ENCODE peak calls at places on chromosomes 12 and 14, in five cellular contexts. J is A172, L is NCI-H1417 treated with DMSO at 0.1 percent for 48 hours, Z is NCI-H748 treated with DMSO at 0.1 percent for 48 hours, Y is amniotic stem cell. X is an unnamed sample.

GRCh38 chr14:21894003-21894897 is 220.6 kb upstream of the OR4E1 start:
- DNase-seq in J (no peak), L (no peak), Y (no peak), Z (no peak), X (no peak)

GRCh38 chr12:42698213-42698612 is 108.7 kb upstream of the PRICKLE1 start:
- DNase-seq in Y (no peak), L (no peak), Z (no peak), J (no peak), X (no peak)

GRCh38 chr14:73203527-73203926 is 33.8 kb upstream of the PAPLN start:
- DNase-seq in J (no peak), Z (no peak), L (no peak), Y (no peak), X (no peak)

GRCh38 chr12:51439330-51439729 is 14.7 kb downstream of the SLC4A8 start:
- DNase-seq in Y (no peak), J (no peak), Z (no peak), L (no peak), X (no peak)

GRCh38 chr12:13087766-13088165 is 15.7 kb downstream of the GSG1 start:
- DNase-seq in Y (no peak), L (no peak), J (no peak), Z (no peak), X (no peak)

GRCh38 chr12:9798008-9798619 is 29.2 kb upstream of the KLRF1 start:
- DNase-seq in Y (no peak), J (peak; percentile 39), L (peak; percentile 22), Z (peak; percentile 0), X (no peak)

GRCh38 chr12:55057466-55057865 is 37.7 kb downstream of the NEUROD4 start:
- DNase-seq in Z (peak; percentile 23), L (no peak), Y (no peak), J (no peak), X (no peak)

GRCh38 chr12:50549885-50550284 is 45.1 kb downstream of the DIP2B start:
- DNase-seq in Z (no peak), J (no peak), Y (no peak), L (no peak), X (no peak)

GRCh38 chr12:102740157-102741032 is 176.6 kb downstream of the PAH start:
- DNase-seq in J (peak; percentile 43), Y (peak; percentile 34), Z (peak; percentile 46), L (no peak), X (no peak)

GRCh38 chr12:58176296-58176869 is 235.0 kb downstream of the ATP23 start:
- DNase-seq in Z (peak; percentile 25), L (no peak), J (peak; percentile 52), Y (no peak), X (no peak)

GRCh38 chr12:47797432-47797831 is 22.3 kb downstream of the HDAC7 start:
- DNase-seq in Y (no peak), J (no peak), Z (no peak), L (no peak), X (no peak)

GRCh38 chr12:93442411-93443340 is 929 bp upstream of the UBE2N start:
- DNase-seq in L (no peak), Y (no peak), Z (no peak), J (peak; percentile 7), X (no peak)

GRCh38 chr12:34288963-34289345 is 266.7 kb downstream of the ALG10 start:
- DNase-seq in J (no peak), Y (no peak), Z (no peak), L (no peak), X (no peak)

GRCh38 chr14:93987376-93987775 is 9.7 kb upstream of the CCDC197 start:
- DNase-seq in Y (no peak), Z (no peak), J (no peak), L (no peak), X (no peak)

GRCh38 chr14:33229269-33229924 is 290.7 kb downstream of the NPAS3 start:
- DNase-seq in Z (peak; percentile 14), J (peak; percentile 29), Y (no peak), L (no peak), X (no peak)

GRCh38 chr14:99512571-99513182 is 31.5 kb downstream of the CCNK start:
- DNase-seq in Y (no peak), Z (no peak), J (no peak), L (no peak), X (no peak)